ENCODE peak calls at places on chromosomes 12 and 14, in five cellular contexts. Z, H, B, U and G are unnamed samples.

GRCh38 chr12:93733358-93733757 is 56.2 kb downstream of the CRADD start:
- DNase-seq in B (no peak), H (peak), Z (no peak), U (peak), G (no peak)

GRCh38 chr12:69838086-69838440 is 13.0 kb downstream of the MYRFL start:
- DNase-seq in U (no peak), H (no peak), Z (no peak), B (no peak), G (no peak)

GRCh38 chr12:12133259-12133658 is 62.5 kb downstream of the BCL2L14 start:
- DNase-seq in Z (no peak), B (no peak), H (no peak), U (no peak), G (no peak)

GRCh38 chr14:69937367-69937777 is 58.2 kb downstream of the SMOC1 start:
- DNase-seq in H (no peak), B (no peak), U (no peak), Z (no peak), G (no peak)

GRCh38 chr12:23950011-23950774 is 723 bp upstream of the SOX5 start:
- DNase-seq in B (peak), Z (peak), H (no peak), U (no peak), G (no peak)

GRCh38 chr14:61527325-61528100 is 167.8 kb upstream of the HIF1A start:
- DNase-seq in Z (no peak), B (no peak), H (no peak), U (no peak), G (no peak)

GRCh38 chr12:80936642-80937390 is 918 bp downstream of the LIN7A start:
- DNase-seq in U (peak), B (peak), Z (peak), H (peak), G (peak)

GRCh38 chr12:100706029-100706428 is 88.5 kb upstream of the ANO4 start:
- DNase-seq in H (no peak), U (no peak), Z (no peak), B (no peak), G (no peak)

GRCh38 chr14:83251402-83251801 is 1717.7 kb upstream of the SEL1L start:
- DNase-seq in B (no peak), U (no peak), Z (no peak), H (no peak), G (no peak)

GRCh38 chr14:91729756-91730155 is 2.1 kb downstream of the CATSPERB start:
- DNase-seq in U (no peak), Z (no peak), H (no peak), B (no peak), G (no peak)

GRCh38 chr14:70425349-70425748 is 8.5 kb upstream of the SYNJ2BP start:
- DNase-seq in H (peak), U (peak), B (no peak), Z (no peak), G (no peak)

GRCh38 chr12:1093166-1093751 is 102.2 kb downstream of the ERC1 start:
- DNase-seq in B (no peak), H (no peak), Z (no peak), U (no peak), G (no peak)

GRCh38 chr12:110266980-110267620 is 13.9 kb upstream of the ATP2A2 start:
- DNase-seq in H (peak), Z (no peak), U (no peak), B (no peak), G (peak)

GRCh38 chr12:119725523-119725922 is 57.6 kb downstream of the PRKAB1 start:
- DNase-seq in H (no peak), Z (no peak), B (no peak), U (no peak), G (no peak)

GRCh38 chr14:42112108-42112507 is 505.4 kb downstream of the LRFN5 start:
- DNase-seq in U (no peak), Z (no peak), B (no peak), H (no peak), G (no peak)

GRCh38 chr14:98548071-98548686 is 723.8 kb downstream of the BCL11B start:
- DNase-seq in B (no peak), Z (no peak), H (no peak), U (no peak), G (no peak)

GRCh38 chr14:45699451-45699850 is 446.4 kb upstream of the MIS18BP1 start:
- DNase-seq in Z (no peak), H (no peak), B (no peak), U (no peak), G (no peak)

GRCh38 chr14:103130017-103130764 is 6.9 kb downstream of the TNFAIP2 start:
- DNase-seq in U (no peak), H (no peak), B (no peak), Z (peak), G (peak)

GRCh38 chr14:104178279-104178678 is 39.9 kb downstream of the KIF26A start:
- DNase-seq in B (no peak), Z (no peak), U (peak), H (peak), G (no peak)

GRCh38 chr14:80215756-80216581 is 4.7 kb upstream of the DIO2 start:
- DNase-seq in B (peak), Z (no peak), H (peak), U (peak), G (peak)
- H3K27ac ChIP-seq in B (no peak), Z (no peak), H (peak), U (peak), G (no peak)

GRCh38 chr12:5498081-5498480 is 66.2 kb downstream of the NTF3 start:
- DNase-seq in Z (no peak), H (no peak), B (no peak), U (no peak), G (no peak)

GRCh38 chr12:5498806-5499205 is 66.9 kb downstream of the NTF3 start:
- DNase-seq in B (no peak), H (no peak), Z (no peak), U (no peak), G (no peak)

GRCh38 chr12:5497329-5498058 is 65.6 kb downstream of the NTF3 start:
- DNase-seq in B (no peak), Z (no peak), H (no peak), U (no peak), G (no peak)

GRCh38 chr12:5499566-5500325 is 67.8 kb downstream of the NTF3 start:
- DNase-seq in B (no peak), H (no peak), Z (no peak), U (no peak), G (no peak)

GRCh38 chr12:5500326-5500659 is 68.4 kb downstream of the NTF3 start:
- DNase-seq in U (no peak), H (no peak), B (no peak), Z (no peak), G (no peak)
- H3K27ac ChIP-seq in U (no peak), H (no peak), B (no peak), Z (no peak), G (no peak)

DNA sequence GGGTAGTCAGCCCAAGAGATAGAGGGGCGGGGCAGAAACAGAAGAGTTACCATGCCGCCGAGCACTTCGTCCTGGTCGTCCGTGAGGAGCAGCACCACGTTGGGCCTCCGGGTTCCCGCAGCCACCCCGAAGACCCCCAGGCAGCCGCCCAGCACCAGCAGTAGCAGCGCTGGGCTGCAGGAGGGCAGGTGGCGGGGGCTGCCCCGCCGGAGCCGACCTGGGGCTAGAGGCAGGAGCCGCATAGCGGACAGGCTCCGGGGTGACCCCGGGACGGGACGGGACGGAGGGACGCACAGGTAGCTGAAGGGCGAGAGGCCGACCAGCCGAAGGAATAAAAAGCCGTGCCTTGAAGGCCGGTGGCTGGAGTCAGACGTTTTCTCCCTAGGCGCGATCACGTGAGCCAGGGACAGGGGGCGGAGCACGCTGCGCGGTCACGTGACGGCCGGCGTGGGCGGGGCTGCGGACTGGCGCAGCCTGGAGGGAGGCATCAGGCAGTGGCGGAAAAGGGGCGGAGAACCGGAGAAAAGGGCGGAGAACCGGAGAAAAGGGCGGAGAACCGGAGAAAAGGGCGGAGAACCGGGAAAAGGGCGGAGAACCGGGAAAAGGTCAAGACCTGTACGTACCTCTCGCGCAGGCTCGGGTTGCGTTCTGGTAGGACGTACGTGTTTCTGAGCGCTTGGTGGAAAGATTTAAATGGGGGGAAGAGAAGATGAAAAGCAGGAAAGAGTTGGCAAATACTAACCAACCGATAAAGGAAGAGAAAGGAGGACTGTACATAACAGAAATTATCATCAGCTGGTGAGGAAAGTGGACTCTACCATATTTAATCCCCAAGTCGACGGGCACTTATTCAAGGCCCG is at the start of gene GNS:
- DNase-seq in B (peak), Z (peak), H (peak), U (peak), G (peak)
- H3K27ac ChIP-seq in B (peak), Z (peak), H (peak), U (peak), G (peak)

GRCh38 chr12:5246196-5246595 is 185.7 kb upstream of the NTF3 start:
- DNase-seq in H (no peak), U (no peak), Z (no peak), B (no peak), G (no peak)

GRCh38 chr12:5247144-5247543 is 184.8 kb upstream of the NTF3 start:
- DNase-seq in U (no peak), H (no peak), B (no peak), Z (no peak), G (no peak)

GRCh38 chr12:5251092-5251491 is 180.8 kb upstream of the NTF3 start:
- DNase-seq in Z (no peak), U (no peak), B (no peak), H (no peak), G (no peak)

GRCh38 chr12:5251786-5252185 is 180.1 kb upstream of the NTF3 start:
- DNase-seq in U (no peak), B (no peak), H (no peak), Z (no peak), G (no peak)

GRCh38 chr12:5248230-5248629 is 183.7 kb upstream of the NTF3 start:
- DNase-seq in H (no peak), B (no peak), Z (no peak), U (no peak), G (no peak)
- H3K27ac ChIP-seq in H (no peak), B (no peak), Z (no peak), U (no peak), G (no peak)